ENCODE peak calls at places on chromosomes 12 and 14, in ten cellular contexts. B is iris pigment epithelial cell; M is hepatic stellate cell; J is cardiac fibroblast; V is AML-193; R is stimulated activated naive CD8-positive, alpha-beta T cell treated with anti-CD3 and anti-CD28 coated beads, Interleukin-15, Interleukin-2, amounts not matched to agents 100 U/mL and 50 U/mL, for 24 hours; Z is DND-41; I is activated T-cell treated with anti-CD3 and anti-CD28 coated beads, Interleukin-2, amount 50 U/mL, for 1 hour; C is Daoy; F is NCI-H1092. N is an unnamed sample.
A peak's percentile ranks its signal among the peaks of the same experiment; 100 is the strongest.

GRCh38 chr12:63495974-63496373 is 172.3 kb downstream of the DPY19L2 start:
- DNase-seq in Z (no peak), M (no peak), J (no peak), C (no peak), F (no peak), B (no peak), V (no peak), I (no peak), R (no peak), N (no peak)

GRCh38 chr14:103104654-103105511 is 10.4 kb downstream of the EXOC3L4 start:
- DNase-seq in J (peak; percentile 47), C (peak; percentile 64), I (peak; percentile 83), V (peak; percentile 18), R (peak; percentile 83), B (peak; percentile 42), M (peak; percentile 75), F (peak; percentile 17), Z (peak; percentile 66), N (no peak)

GRCh38 chr14:69345402-69345801 is 52.7 kb downstream of the ERH start:
- DNase-seq in R (no peak), I (no peak), C (no peak), B (no peak), F (no peak), Z (no peak), V (no peak), J (no peak), M (no peak), N (no peak)

GRCh38 chr14:99863059-99863458 is 69.8 kb downstream of the EML1 start:
- DNase-seq in V (no peak), M (no peak), R (no peak), F (no peak), J (no peak), C (no peak), B (no peak), Z (no peak), I (no peak), N (no peak)

GRCh38 chr14:95614335-95614734 is 71.9 kb upstream of the TCL1B start:
- DNase-seq in I (no peak), C (peak; percentile 57), M (no peak), B (no peak), V (no peak), R (no peak), F (no peak), Z (no peak), J (no peak), N (no peak)

GRCh38 chr12:25648460-25648859 is 95.4 kb upstream of the LMNTD1 start:
- DNase-seq in Z (no peak), I (no peak), J (peak; percentile 78), F (no peak), R (no peak), V (no peak), M (peak; percentile 73), C (peak; percentile 95), B (peak; percentile 66), N (no peak)

GRCh38 chr12:30796508-30796780 is 41.7 kb upstream of the CAPRIN2 start:
- DNase-seq in R (peak; percentile 10), Z (no peak), C (peak; percentile 83), J (peak; percentile 68), M (peak; percentile 53), B (peak; percentile 77), I (no peak), F (peak; percentile 2), V (no peak), N (no peak)

GRCh38 chr14:80164991-80165390 is 46.3 kb downstream of the DIO2 start:
- DNase-seq in B (peak; percentile 45), Z (no peak), M (peak; percentile 2), J (peak; percentile 66), C (no peak), I (no peak), V (no peak), F (no peak), R (no peak), N (no peak)

GRCh38 chr12:116677202-116677651 is 60.6 kb downstream of the SPRING1 start:
- DNase-seq in Z (no peak), B (no peak), R (no peak), F (no peak), I (no peak), J (no peak), V (peak; percentile 92), M (no peak), C (no peak), N (no peak)

GRCh38 chr14:78927261-78927660 is 757.1 kb downstream of the NRXN3 start:
- DNase-seq in V (no peak), C (no peak), Z (no peak), M (no peak), I (no peak), J (no peak), F (no peak), R (no peak), B (no peak), N (no peak)

GRCh38 chr12:106633451-106633823 is 50.6 kb downstream of the RFX4 start:
- DNase-seq in M (no peak), F (no peak), I (no peak), C (peak; percentile 58), V (no peak), B (peak; percentile 69), R (no peak), Z (no peak), J (peak; percentile 5), N (peak; percentile 14)

GRCh38 chr12:57177354-57177753 is 29.9 kb upstream of the LRP1-AS start:
- DNase-seq in C (no peak), I (no peak), R (no peak), F (no peak), B (no peak), V (no peak), J (no peak), Z (no peak), M (no peak), N (no peak)

GRCh38 chr14:82094819-82095218 is 561.2 kb upstream of the SEL1L start:
- DNase-seq in V (no peak), Z (no peak), I (no peak), J (no peak), B (no peak), F (peak; percentile 53), R (no peak), C (no peak), M (no peak), N (no peak)

GRCh38 chr12:12505544-12506501 is 56.8 kb downstream of the DUSP16 start:
- DNase-seq in B (peak; percentile 75), I (no peak), V (no peak), M (peak; percentile 40), Z (no peak), R (no peak), J (peak; percentile 64), C (no peak), F (no peak), N (peak; percentile 53)

GRCh38 chr12:93824514-93825500 is 147.6 kb downstream of the CRADD start:
- DNase-seq in I (no peak), Z (no peak), F (no peak), B (peak; percentile 68), M (no peak), V (no peak), J (peak; percentile 42), C (peak; percentile 63), R (no peak), N (no peak)

GRCh38 chr14:75453817-75454434 is 26.1 kb downstream of the JDP2 start:
- DNase-seq in Z (no peak), B (no peak), I (no peak), F (no peak), R (peak; percentile 13), M (no peak), V (no peak), J (no peak), C (no peak), N (no peak)

GRCh38 chr14:67571275-67571990 is 28.6 kb downstream of the PIGH start:
- DNase-seq in B (peak; percentile 49), V (peak; percentile 46), M (peak; percentile 77), F (peak; percentile 44), Z (peak; percentile 70), J (peak; percentile 66), C (peak; percentile 67), I (peak; percentile 73), R (peak; percentile 77), N (peak; percentile 45)

GRCh38 chr12:91004872-91005271 is at the start of gene EPYC:
- DNase-seq in Z (no peak), R (no peak), C (no peak), B (no peak), J (no peak), V (no peak), I (no peak), F (no peak), M (no peak), N (no peak)

GRCh38 chr12:104870797-104871196 is 87.3 kb downstream of the SLC41A2 start:
- DNase-seq in M (no peak), J (no peak), R (no peak), I (no peak), C (no peak), B (no peak), V (no peak), F (no peak), Z (no peak), N (no peak)

GRCh38 chr12:47909839-47910465 is 5.2 kb upstream of the VDR start:
- DNase-seq in B (no peak), C (no peak), V (no peak), F (no peak), J (peak; percentile 49), M (no peak), R (no peak), Z (no peak), I (no peak), N (peak; percentile 92)

GRCh38 chr14:87944987-87945604 is 47.9 kb downstream of the GALC start:
- DNase-seq in Z (no peak), V (peak; percentile 29), F (no peak), R (no peak), M (no peak), C (peak; percentile 40), J (peak; percentile 80), B (peak; percentile 60), I (no peak), N (peak; percentile 29)

GRCh38 chr12:6552140-6552551 is 3.7 kb downstream of the IFFO1 start:
- DNase-seq in I (no peak), M (peak; percentile 60), F (no peak), C (peak; percentile 42), V (no peak), J (peak; percentile 37), Z (no peak), R (no peak), B (peak; percentile 19), N (no peak)

GRCh38 chr12:85484387-85484786 is 204.4 kb downstream of the ALX1 start:
- DNase-seq in J (no peak), M (no peak), B (no peak), I (no peak), C (no peak), Z (no peak), V (no peak), R (no peak), F (no peak), N (no peak)

GRCh38 chr14:32865827-32866376 is 72.8 kb upstream of the NPAS3 start:
- DNase-seq in C (no peak), B (no peak), F (no peak), V (no peak), R (no peak), Z (no peak), J (no peak), I (no peak), M (no peak), N (no peak)

GRCh38 chr14:30607156-30607780 is 14.9 kb upstream of the SCFD1 start:
- DNase-seq in C (peak; percentile 23), F (no peak), R (no peak), B (peak; percentile 38), V (no peak), J (peak; percentile 44), Z (no peak), I (no peak), M (no peak), N (no peak)

GRCh38 chr14:68239988-68240387 is 420.4 kb downstream of the RAD51B start:
- DNase-seq in J (no peak), B (no peak), I (no peak), Z (no peak), V (no peak), F (no peak), R (no peak), M (no peak), C (no peak), N (no peak)

GRCh38 chr14:102140027-102140749 is 491 bp downstream of the WDR20 start:
- DNase-seq in F (no peak), Z (peak; percentile 39), R (peak; percentile 37), V (no peak), B (peak; percentile 34), J (peak; percentile 27), I (peak; percentile 41), C (peak; percentile 54), M (peak; percentile 48), N (peak; percentile 6)

GRCh38 chr14:22394616-22395015 is 194.4 kb downstream of the DAD1 start:
- DNase-seq in J (no peak), B (no peak), R (no peak), Z (no peak), M (no peak), C (no peak), I (no peak), F (no peak), V (no peak), N (no peak)

N was measured in HepG2.